ENCODE peak calls at places on chromosomes 12 and 14, in ten cellular contexts. One of them, this sample, is unnamed. For H3K9me3 and H3K4me1, the result is how much of the 10 kb centered on the place peaks cover.

GRCh38 chr14:60175255-60175902 is 10.2 kb upstream of the DHRS7 start:
- DNase-seq in HCT116: no peak
- DNase-seq in H9: no peak
- DNase-seq in hepatocyte: no peak
- DNase-seq in astrocyte: no peak
- DNase-seq in IMR-90: peak
- DNase-seq in neural progenitor cell: no peak
- DNase-seq in neuronal stem cell: no peak
- DNase-seq in fibroblast of lung: no peak
- DNase-seq in mesenchymal stem cell: no peak
- DNase-seq in this sample: no peak

GRCh38 chr12:54213084-54213483 is 24.3 kb upstream of the SMUG1 start:
- DNase-seq in HCT116: no peak
- DNase-seq in H9: no peak
- DNase-seq in hepatocyte: no peak
- DNase-seq in astrocyte: no peak
- DNase-seq in IMR-90: no peak
- DNase-seq in neural progenitor cell: no peak
- DNase-seq in neuronal stem cell: no peak
- DNase-seq in fibroblast of lung: no peak
- DNase-seq in mesenchymal stem cell: no peak
- DNase-seq in this sample: no peak

GRCh38 chr12:91853350-91854127 is 292.1 kb downstream of the BTG1 start:
- DNase-seq in HCT116: no peak
- DNase-seq in H9: no peak
- DNase-seq in hepatocyte: no peak
- DNase-seq in astrocyte: no peak
- DNase-seq in IMR-90: no peak
- DNase-seq in neural progenitor cell: no peak
- DNase-seq in neuronal stem cell: no peak
- DNase-seq in fibroblast of lung: no peak
- DNase-seq in mesenchymal stem cell: no peak
- DNase-seq in this sample: no peak

GRCh38 chr12:89384750-89385273 is 32.5 kb upstream of the DUSP6 start:
- DNase-seq in HCT116: no peak
- DNase-seq in H9: no peak
- DNase-seq in hepatocyte: no peak
- DNase-seq in astrocyte: no peak
- DNase-seq in IMR-90: no peak
- DNase-seq in neural progenitor cell: no peak
- DNase-seq in neuronal stem cell: no peak
- DNase-seq in fibroblast of lung: no peak
- DNase-seq in mesenchymal stem cell: no peak
- DNase-seq in this sample: no peak

GRCh38 chr12:645563-646071 is 17.6 kb downstream of the NINJ2 start:
- DNase-seq in HCT116: no peak
- DNase-seq in H9: no peak
- DNase-seq in hepatocyte: no peak
- DNase-seq in astrocyte: peak
- DNase-seq in IMR-90: peak
- DNase-seq in neural progenitor cell: no peak
- DNase-seq in neuronal stem cell: no peak
- DNase-seq in fibroblast of lung: peak
- DNase-seq in mesenchymal stem cell: peak
- DNase-seq in this sample: no peak

GRCh38 chr14:74587363-74587707 is 24.7 kb downstream of the LTBP2 start:
- DNase-seq in HCT116: no peak
- DNase-seq in H9: no peak
- DNase-seq in hepatocyte: no peak
- DNase-seq in astrocyte: no peak
- DNase-seq in IMR-90: no peak
- DNase-seq in neural progenitor cell: no peak
- DNase-seq in neuronal stem cell: no peak
- DNase-seq in fibroblast of lung: no peak
- DNase-seq in mesenchymal stem cell: no peak
- DNase-seq in this sample: no peak

GRCh38 chr12:61355105-61355504 is 905.1 kb upstream of the USP15 start:
- DNase-seq in HCT116: no peak
- DNase-seq in H9: no peak
- DNase-seq in hepatocyte: no peak
- DNase-seq in astrocyte: no peak
- DNase-seq in IMR-90: no peak
- DNase-seq in neural progenitor cell: no peak
- DNase-seq in neuronal stem cell: no peak
- DNase-seq in fibroblast of lung: no peak
- DNase-seq in mesenchymal stem cell: no peak
- DNase-seq in this sample: no peak

GRCh38 chr14:101127239-101127638 is 223.7 kb upstream of the RTL1 start:
- DNase-seq in HCT116: no peak
- DNase-seq in H9: no peak
- DNase-seq in hepatocyte: no peak
- DNase-seq in astrocyte: no peak
- DNase-seq in IMR-90: no peak
- DNase-seq in neural progenitor cell: no peak
- DNase-seq in neuronal stem cell: no peak
- DNase-seq in fibroblast of lung: no peak
- DNase-seq in mesenchymal stem cell: no peak
- DNase-seq in this sample: no peak

GRCh38 chr14:39847191-39847590 is 415.0 kb upstream of the FBXO33 start:
- DNase-seq in HCT116: no peak
- DNase-seq in H9: no peak
- DNase-seq in hepatocyte: no peak
- DNase-seq in astrocyte: peak
- DNase-seq in IMR-90: no peak
- DNase-seq in neural progenitor cell: no peak
- DNase-seq in neuronal stem cell: no peak
- DNase-seq in fibroblast of lung: peak
- DNase-seq in mesenchymal stem cell: peak
- DNase-seq in this sample: no peak

GRCh38 chr12:25694072-25694471 is 141.0 kb upstream of the LMNTD1 start:
- DNase-seq in HCT116: no peak
- DNase-seq in H9: no peak
- DNase-seq in hepatocyte: peak
- DNase-seq in astrocyte: peak
- DNase-seq in IMR-90: peak
- DNase-seq in neural progenitor cell: no peak
- DNase-seq in neuronal stem cell: no peak
- DNase-seq in fibroblast of lung: peak
- DNase-seq in mesenchymal stem cell: peak
- DNase-seq in this sample: no peak

DNA sequence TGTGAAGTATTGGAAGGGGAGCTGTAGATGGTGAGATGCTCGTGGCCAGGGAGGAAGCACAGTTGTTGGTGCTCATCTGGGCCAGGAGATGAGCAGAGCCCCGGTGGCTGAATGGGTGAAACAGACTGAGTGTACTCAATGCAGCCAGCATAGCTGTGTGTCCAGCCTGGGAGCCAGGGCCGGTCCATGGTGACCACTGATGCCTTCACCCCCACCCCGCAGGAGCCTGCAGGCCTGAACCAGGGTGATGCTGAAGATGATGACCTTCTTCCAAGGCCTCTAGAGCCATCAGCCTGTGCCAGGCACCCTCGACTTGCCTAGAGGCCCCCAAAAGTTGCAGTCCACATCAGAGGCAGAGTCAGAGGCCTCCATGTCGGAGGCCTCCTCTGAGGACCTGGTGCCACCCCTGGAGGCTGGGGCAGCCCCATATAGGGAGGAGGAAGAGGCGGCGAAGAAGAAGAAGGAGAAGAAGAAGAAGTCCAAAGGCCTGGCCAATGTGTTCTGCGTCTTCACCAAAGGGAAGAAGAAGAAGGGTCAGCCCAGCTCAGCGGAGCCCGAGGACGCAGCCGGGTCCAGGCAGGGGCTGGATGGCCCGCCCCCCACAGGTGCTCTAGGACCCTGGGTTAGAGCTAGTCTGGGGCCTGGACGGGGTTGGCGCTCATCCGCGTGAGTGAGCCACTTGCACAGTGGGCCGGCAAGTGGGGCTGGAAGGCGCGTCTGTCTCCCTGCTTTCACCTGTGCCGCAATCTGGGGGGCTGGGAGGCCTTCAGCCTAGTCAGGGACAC is 3.0 kb downstream of the TNFAIP2 start:
- DNase-seq in HCT116: no peak
- DNase-seq in H9: no peak
- DNase-seq in hepatocyte: no peak
- DNase-seq in astrocyte: no peak
- DNase-seq in IMR-90: no peak
- DNase-seq in neural progenitor cell: no peak
- DNase-seq in neuronal stem cell: no peak
- DNase-seq in fibroblast of lung: no peak
- DNase-seq in mesenchymal stem cell: no peak
- DNase-seq in this sample: no peak
- H3K9me3 ChIP-seq in HCT116: under half
- H3K9me3 ChIP-seq in H9: under half
- H3K9me3 ChIP-seq in hepatocyte: under half
- H3K9me3 ChIP-seq in astrocyte: under half
- H3K9me3 ChIP-seq in IMR-90: under half
- H3K9me3 ChIP-seq in neural progenitor cell: under half
- H3K9me3 ChIP-seq in neuronal stem cell: under half
- H3K9me3 ChIP-seq in fibroblast of lung: under half
- H3K9me3 ChIP-seq in mesenchymal stem cell: under half
- H3K9me3 ChIP-seq in this sample: under half

GRCh38 chr12:52057614-52057939 is 6.3 kb downstream of the NR4A1 start:
- DNase-seq in HCT116: no peak
- DNase-seq in H9: no peak
- DNase-seq in hepatocyte: no peak
- DNase-seq in astrocyte: no peak
- DNase-seq in IMR-90: no peak
- DNase-seq in neural progenitor cell: no peak
- DNase-seq in neuronal stem cell: no peak
- DNase-seq in fibroblast of lung: no peak
- DNase-seq in mesenchymal stem cell: peak
- DNase-seq in this sample: no peak

GRCh38 chr12:52059582-52060497 is 8.6 kb downstream of the NR4A1 start:
- DNase-seq in HCT116: peak
- DNase-seq in H9: no peak
- DNase-seq in hepatocyte: peak
- DNase-seq in astrocyte: peak
- DNase-seq in IMR-90: peak
- DNase-seq in neural progenitor cell: no peak
- DNase-seq in neuronal stem cell: no peak
- DNase-seq in fibroblast of lung: no peak
- DNase-seq in mesenchymal stem cell: peak
- DNase-seq in this sample: no peak

GRCh38 chr12:52058631-52059324 is 7.5 kb downstream of the NR4A1 start:
- DNase-seq in HCT116: no peak
- DNase-seq in H9: no peak
- DNase-seq in hepatocyte: peak
- DNase-seq in astrocyte: no peak
- DNase-seq in IMR-90: peak
- DNase-seq in neural progenitor cell: no peak
- DNase-seq in neuronal stem cell: no peak
- DNase-seq in fibroblast of lung: no peak
- DNase-seq in mesenchymal stem cell: peak
- DNase-seq in this sample: no peak

GRCh38 chr12:52056801-52057613 is 5.8 kb downstream of the NR4A1 start:
- DNase-seq in HCT116: no peak
- DNase-seq in H9: no peak
- DNase-seq in hepatocyte: peak
- DNase-seq in astrocyte: peak
- DNase-seq in IMR-90: peak
- DNase-seq in neural progenitor cell: no peak
- DNase-seq in neuronal stem cell: no peak
- DNase-seq in fibroblast of lung: no peak
- DNase-seq in mesenchymal stem cell: no peak
- DNase-seq in this sample: no peak

GRCh38 chr12:52057958-52058576 is 6.8 kb downstream of the NR4A1 start:
- DNase-seq in HCT116: no peak
- DNase-seq in H9: no peak
- DNase-seq in hepatocyte: no peak
- DNase-seq in astrocyte: no peak
- DNase-seq in IMR-90: no peak
- DNase-seq in neural progenitor cell: no peak
- DNase-seq in neuronal stem cell: no peak
- DNase-seq in fibroblast of lung: no peak
- DNase-seq in mesenchymal stem cell: no peak
- DNase-seq in this sample: no peak
- H2AFZ ChIP-seq in HCT116: no peak
- H2AFZ ChIP-seq in H9: no peak
- H2AFZ ChIP-seq in hepatocyte: no peak
- H2AFZ ChIP-seq in astrocyte: no peak
- H2AFZ ChIP-seq in IMR-90: no peak
- H2AFZ ChIP-seq in neural progenitor cell: no peak
- H2AFZ ChIP-seq in neuronal stem cell: no peak
- H2AFZ ChIP-seq in fibroblast of lung: no peak
- H2AFZ ChIP-seq in mesenchymal stem cell: no peak
- H2AFZ ChIP-seq in this sample: no peak

GRCh38 chr14:61519106-61519505 is 176.2 kb upstream of the HIF1A start:
- DNase-seq in HCT116: no peak
- DNase-seq in H9: no peak
- DNase-seq in hepatocyte: no peak
- DNase-seq in astrocyte: no peak
- DNase-seq in IMR-90: no peak
- DNase-seq in neural progenitor cell: no peak
- DNase-seq in neuronal stem cell: no peak
- DNase-seq in fibroblast of lung: no peak
- DNase-seq in mesenchymal stem cell: no peak
- DNase-seq in this sample: no peak
- H3K4me1 ChIP-seq in HCT116: under half
- H3K4me1 ChIP-seq in H9: under half
- H3K4me1 ChIP-seq in hepatocyte: under half
- H3K4me1 ChIP-seq in astrocyte: under half
- H3K4me1 ChIP-seq in IMR-90: under half
- H3K4me1 ChIP-seq in neural progenitor cell: under half
- H3K4me1 ChIP-seq in neuronal stem cell: under half
- H3K4me1 ChIP-seq in fibroblast of lung: under half
- H3K4me1 ChIP-seq in mesenchymal stem cell: under half
- H3K4me1 ChIP-seq in this sample: under half

GRCh38 chr12:34598352-34598827 is 576.1 kb downstream of the ALG10 start:
- DNase-seq in HCT116: no peak
- DNase-seq in H9: no peak
- DNase-seq in hepatocyte: no peak
- DNase-seq in astrocyte: no peak
- DNase-seq in IMR-90: no peak
- DNase-seq in neural progenitor cell: no peak
- DNase-seq in neuronal stem cell: no peak
- DNase-seq in fibroblast of lung: no peak
- DNase-seq in mesenchymal stem cell: no peak
- DNase-seq in this sample: no peak

GRCh38 chr12:34598851-34599529 is 576.7 kb downstream of the ALG10 start:
- DNase-seq in HCT116: no peak
- DNase-seq in H9: no peak
- DNase-seq in hepatocyte: no peak
- DNase-seq in astrocyte: no peak
- DNase-seq in IMR-90: no peak
- DNase-seq in neural progenitor cell: no peak
- DNase-seq in neuronal stem cell: no peak
- DNase-seq in fibroblast of lung: no peak
- DNase-seq in mesenchymal stem cell: no peak
- DNase-seq in this sample: no peak

GRCh38 chr12:34600592-34601462 is 578.5 kb downstream of the ALG10 start:
- DNase-seq in HCT116: no peak
- DNase-seq in H9: no peak
- DNase-seq in hepatocyte: no peak
- DNase-seq in astrocyte: no peak
- DNase-seq in IMR-90: no peak
- DNase-seq in neural progenitor cell: no peak
- DNase-seq in neuronal stem cell: no peak
- DNase-seq in fibroblast of lung: no peak
- DNase-seq in mesenchymal stem cell: no peak
- DNase-seq in this sample: no peak

GRCh38 chr12:34601689-34602088 is 579.4 kb downstream of the ALG10 start:
- DNase-seq in HCT116: no peak
- DNase-seq in H9: no peak
- DNase-seq in hepatocyte: no peak
- DNase-seq in astrocyte: no peak
- DNase-seq in IMR-90: no peak
- DNase-seq in neural progenitor cell: no peak
- DNase-seq in neuronal stem cell: no peak
- DNase-seq in fibroblast of lung: no peak
- DNase-seq in mesenchymal stem cell: no peak
- DNase-seq in this sample: no peak

GRCh38 chr12:34599530-34600513 is 577.5 kb downstream of the ALG10 start:
- DNase-seq in HCT116: no peak
- DNase-seq in H9: no peak
- DNase-seq in hepatocyte: no peak
- DNase-seq in astrocyte: no peak
- DNase-seq in IMR-90: no peak
- DNase-seq in neural progenitor cell: no peak
- DNase-seq in neuronal stem cell: no peak
- DNase-seq in fibroblast of lung: no peak
- DNase-seq in mesenchymal stem cell: no peak
- DNase-seq in this sample: no peak
- H3K9me3 ChIP-seq in HCT116: under half
- H3K9me3 ChIP-seq in H9: half or more
- H3K9me3 ChIP-seq in hepatocyte: under half
- H3K9me3 ChIP-seq in astrocyte: under half
- H3K9me3 ChIP-seq in IMR-90: half or more
- H3K9me3 ChIP-seq in neural progenitor cell: under half
- H3K9me3 ChIP-seq in neuronal stem cell: half or more
- H3K9me3 ChIP-seq in fibroblast of lung: under half
- H3K9me3 ChIP-seq in mesenchymal stem cell: under half
- H3K9me3 ChIP-seq in this sample: under half

This sample was measured in Karpas-422.